ENCODE peak calls at places on chromosome 10, in seven cellular contexts. Q, R, Z, N, B, F and H are unnamed samples. For H3K27me3 and H3K4me1, the result is how much of the 10 kb centered on the place peaks cover.

GRCh38 chr10:8192301-8192700 is 137.8 kb downstream of the GATA3 start:
- DNase-seq in Q (no peak), R (no peak), Z (no peak), N (no peak), B (no peak), F (no peak), H (no peak)

GRCh38 chr10:12479437-12479844 is 130.1 kb downstream of the CAMK1D start:
- DNase-seq in Q (no peak), R (no peak), Z (no peak), N (no peak), B (no peak), F (no peak), H (no peak)

GRCh38 chr10:16943301-16944080 is 126.3 kb upstream of the RSU1 start:
- DNase-seq in Q (no peak), R (no peak), Z (peak), N (no peak), B (no peak), F (no peak), H (no peak)

GRCh38 chr10:5633166-5633565 is 33.2 kb downstream of the ASB13 start:
- DNase-seq in Q (no peak), R (no peak), Z (peak), N (no peak), B (no peak), F (no peak), H (peak)

GRCh38 chr10:29319205-29319781 is 30.4 kb downstream of the LYZL1 start:
- DNase-seq in Q (no peak), R (no peak), Z (no peak), N (no peak), B (no peak), F (no peak), H (peak)

GRCh38 chr10:125231116-125231812 is 70.9 kb upstream of the CTBP2 start:
- DNase-seq in Q (no peak), R (peak), Z (peak), N (peak), B (peak), F (peak), H (no peak)

GRCh38 chr10:13776861-13777301 is 190.1 kb downstream of the PRPF18 start:
- DNase-seq in Q (no peak), R (no peak), Z (peak), N (peak), B (peak), F (no peak), H (no peak)

GRCh38 chr10:97788552-97789442 is 17.0 kb upstream of the SFRP5 start:
- DNase-seq in Q (peak), R (peak), Z (peak), N (no peak), B (no peak), F (no peak), H (peak)

GRCh38 chr10:104589871-104590270 is 51.2 kb upstream of the SORCS3 start:
- DNase-seq in Q (no peak), R (peak), Z (peak), N (no peak), B (peak), F (no peak), H (no peak)

GRCh38 chr10:35643976-35644799 is 2.1 kb upstream of the FZD8 start:
- DNase-seq in Q (no peak), R (peak), Z (no peak), N (no peak), B (no peak), F (no peak), H (peak)

GRCh38 chr10:124995605-124996004 is 53.7 kb downstream of the ZRANB1 start:
- DNase-seq in Q (no peak), R (peak), Z (no peak), N (no peak), B (no peak), F (no peak), H (peak)

GRCh38 chr10:21315321-21316220 is 209.9 kb downstream of the SKIDA1 start:
- DNase-seq in Q (peak), R (peak), Z (peak), N (peak), B (peak), F (peak), H (peak)

GRCh38 chr10:43845121-43845520 is 196.4 kb upstream of the ZNF32 start:
- DNase-seq in Q (no peak), R (no peak), Z (no peak), N (peak), B (no peak), F (no peak), H (no peak)

GRCh38 chr10:93268021-93268420 is 194.3 kb downstream of the CYP26A1 start:
- DNase-seq in Q (no peak), R (no peak), Z (no peak), N (no peak), B (no peak), F (no peak), H (no peak)

GRCh38 chr10:81978238-81978637 is 103.2 kb downstream of the NRG3 start:
- DNase-seq in Q (no peak), R (no peak), Z (peak), N (no peak), B (peak), F (no peak), H (no peak)

GRCh38 chr10:104735469-104735868 is 94.4 kb downstream of the SORCS3 start:
- DNase-seq in Q (no peak), R (peak), Z (no peak), N (no peak), B (no peak), F (no peak), H (no peak)

GRCh38 chr10:30782543-30783461 is 153.2 kb upstream of the LYZL2 start:
- DNase-seq in Q (no peak), R (peak), Z (peak), N (no peak), B (no peak), F (peak), H (no peak)

GRCh38 chr10:97760461-97761257 is 11.1 kb downstream of the SFRP5 start:
- DNase-seq in Q (no peak), R (peak), Z (no peak), N (no peak), B (no peak), F (peak), H (no peak)

GRCh38 chr10:18786458-18786857 is 127.2 kb downstream of the ARL5B start:
- DNase-seq in Q (no peak), R (no peak), Z (no peak), N (no peak), B (no peak), F (no peak), H (no peak)

GRCh38 chr10:61845950-61846268 is 55.6 kb upstream of the ARID5B start:
- DNase-seq in Q (no peak), R (peak), Z (peak), N (no peak), B (no peak), F (no peak), H (no peak)

GRCh38 chr10:28367865-28368541 is 65.1 kb upstream of the MPP7 start:
- DNase-seq in Q (peak), R (no peak), Z (peak), N (no peak), B (no peak), F (no peak), H (peak)

GRCh38 chr10:92688927-92689662 is 660 bp upstream of the HHEX start:
- DNase-seq in Q (no peak), R (peak), Z (peak), N (no peak), B (no peak), F (peak), H (no peak)

GRCh38 chr10:76155961-76156360 is 724.5 kb downstream of the LRMDA start:
- DNase-seq in Q (no peak), R (no peak), Z (no peak), N (no peak), B (no peak), F (no peak), H (no peak)

GRCh38 chr10:33154590-33154989 is 179.9 kb downstream of the NRP1 start:
- DNase-seq in Q (no peak), R (no peak), Z (peak), N (no peak), B (no peak), F (no peak), H (no peak)

GRCh38 chr10:94200148-94200846 is 162.4 kb downstream of the NOC3L start:
- DNase-seq in Q (no peak), R (no peak), Z (no peak), N (no peak), B (no peak), F (no peak), H (no peak)

GRCh38 chr10:126014309-126014708 is 117.9 kb downstream of the FANK1 start:
- DNase-seq in Q (no peak), R (no peak), Z (peak), N (no peak), B (peak), F (no peak), H (no peak)

GRCh38 chr10:25026463-25026862 is 10.1 kb downstream of the THNSL1 start:
- DNase-seq in Q (no peak), R (no peak), Z (peak), N (no peak), B (no peak), F (no peak), H (no peak)

GRCh38 chr10:98364432-98365102 is 50.4 kb downstream of the PYROXD2 start:
- DNase-seq in Q (no peak), R (no peak), Z (no peak), N (no peak), B (no peak), F (no peak), H (no peak)

GRCh38 chr10:43965033-43965917 is 316.6 kb upstream of the ZNF32 start:
- DNase-seq in Q (no peak), R (peak), Z (peak), N (no peak), B (no peak), F (no peak), H (no peak)

GRCh38 chr10:70430489-70431445 is 10.7 kb downstream of the NODAL start:
- DNase-seq in Q (peak), R (no peak), Z (no peak), N (no peak), B (peak), F (peak), H (peak)

GRCh38 chr10:42930516-42931205 is 146.2 kb upstream of the RET start:
- DNase-seq in Q (no peak), R (no peak), Z (no peak), N (no peak), B (no peak), F (no peak), H (no peak)

GRCh38 chr10:78267598-78267997 is 233.9 kb downstream of the RPS24 start:
- DNase-seq in Q (no peak), R (no peak), Z (peak), N (no peak), B (no peak), F (no peak), H (no peak)

GRCh38 chr10:61750943-61751471 is 88.3 kb downstream of the CABCOCO1 start:
- DNase-seq in Q (peak), R (peak), Z (peak), N (no peak), B (peak), F (peak), H (peak)

GRCh38 chr10:29356931-29357330 is 68.1 kb downstream of the LYZL1 start:
- DNase-seq in Q (no peak), R (no peak), Z (peak), N (peak), B (no peak), F (no peak), H (no peak)

GRCh38 chr10:46028584-46029570 is 1.5 kb downstream of the NCOA4 start:
- DNase-seq in Q (no peak), R (no peak), Z (peak), N (peak), B (peak), F (no peak), H (no peak)

GRCh38 chr10:98748298-98748697 is 301.6 kb upstream of the HPS1 start:
- DNase-seq in Q (no peak), R (peak), Z (no peak), N (no peak), B (peak), F (no peak), H (no peak)

DNA sequence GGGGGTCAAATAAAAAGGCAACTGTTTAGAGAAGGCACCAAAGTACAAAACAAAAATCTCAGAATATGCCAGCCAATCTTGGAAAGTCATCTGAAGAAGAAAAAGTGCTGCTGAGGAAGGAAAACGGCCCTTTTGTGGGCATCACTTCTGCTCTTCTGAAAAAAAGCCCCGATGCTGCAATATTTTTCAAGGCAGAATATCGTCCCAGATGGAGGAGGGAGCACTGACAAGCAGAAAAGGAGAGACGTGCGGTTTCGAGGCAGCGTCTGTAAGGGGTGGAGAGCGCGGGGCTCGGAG is 959 bp upstream of the ATRNL1 start:
- DNase-seq in Q (no peak), R (no peak), Z (no peak), N (no peak), B (no peak), F (no peak), H (no peak)
- H3K4me3 ChIP-seq in Q (peak), R (peak), Z (peak), N (no peak), B (peak), F (peak), H (peak)

GRCh38 chr10:132945894-132946255 is 3.5 kb upstream of the CFAP46 start:
- DNase-seq in Q (no peak), R (no peak), Z (no peak), N (no peak), B (no peak), F (no peak), H (no peak)

GRCh38 chr10:132947843-132948242 is 5.5 kb upstream of the CFAP46 start:
- DNase-seq in Q (no peak), R (no peak), Z (no peak), N (no peak), B (no peak), F (no peak), H (no peak)

GRCh38 chr10:132945125-132945893 is 2.9 kb upstream of the CFAP46 start:
- DNase-seq in Q (no peak), R (no peak), Z (no peak), N (no peak), B (no peak), F (no peak), H (no peak)

GRCh38 chr10:132946806-132947530 is 4.6 kb upstream of the CFAP46 start:
- DNase-seq in Q (no peak), R (no peak), Z (no peak), N (no peak), B (no peak), F (no peak), H (no peak)

DNA sequence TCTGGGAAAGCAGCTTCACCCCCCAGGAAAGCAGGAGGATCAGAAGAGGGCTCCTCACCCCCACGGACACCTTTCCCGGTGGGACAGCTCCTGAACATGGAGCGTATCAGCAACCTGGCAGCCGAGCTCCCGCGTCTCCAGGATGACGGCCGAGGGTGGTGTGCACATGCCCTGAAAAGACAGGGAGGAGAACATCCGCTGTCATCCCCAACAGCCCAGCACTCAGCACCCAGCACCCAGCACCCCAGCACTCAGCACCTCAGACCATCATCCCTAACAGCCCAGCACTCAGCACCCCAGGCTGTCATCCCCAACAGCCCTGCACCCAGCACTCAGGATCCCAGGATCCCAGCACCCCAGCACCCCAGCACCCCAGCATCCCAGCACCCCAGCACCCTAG is 3.9 kb upstream of the CFAP46 start:
- DNase-seq in Q (no peak), R (no peak), Z (no peak), N (no peak), B (no peak), F (no peak), H (no peak)
- H3K27me3 ChIP-seq in Q (half or more), R (under half), Z (under half), N (under half), B (under half), F (under half), H (under half)

GRCh38 chr10:84358743-84359142 is 30.4 kb downstream of the CCSER2 start:
- DNase-seq in Q (no peak), R (no peak), Z (no peak), N (no peak), B (no peak), F (no peak), H (no peak)
- H3K4me1 ChIP-seq in Q (half or more), R (under half), Z (under half), N (under half), B (under half), F (under half), H (under half)

GRCh38 chr10:73552819-73553218 is 38.3 kb downstream of the USP54 start:
- DNase-seq in Q (no peak), R (no peak), Z (no peak), N (no peak), B (no peak), F (no peak), H (no peak)

GRCh38 chr10:73551515-73551914 is 39.6 kb downstream of the USP54 start:
- DNase-seq in Q (no peak), R (no peak), Z (no peak), N (no peak), B (no peak), F (no peak), H (no peak)

GRCh38 chr10:73553316-73553715 is 37.8 kb downstream of the USP54 start:
- DNase-seq in Q (peak), R (peak), Z (no peak), N (no peak), B (peak), F (peak), H (no peak)

GRCh38 chr10:73554729-73555128 is 36.4 kb downstream of the USP54 start:
- DNase-seq in Q (no peak), R (no peak), Z (no peak), N (no peak), B (no peak), F (no peak), H (no peak)

DNA sequence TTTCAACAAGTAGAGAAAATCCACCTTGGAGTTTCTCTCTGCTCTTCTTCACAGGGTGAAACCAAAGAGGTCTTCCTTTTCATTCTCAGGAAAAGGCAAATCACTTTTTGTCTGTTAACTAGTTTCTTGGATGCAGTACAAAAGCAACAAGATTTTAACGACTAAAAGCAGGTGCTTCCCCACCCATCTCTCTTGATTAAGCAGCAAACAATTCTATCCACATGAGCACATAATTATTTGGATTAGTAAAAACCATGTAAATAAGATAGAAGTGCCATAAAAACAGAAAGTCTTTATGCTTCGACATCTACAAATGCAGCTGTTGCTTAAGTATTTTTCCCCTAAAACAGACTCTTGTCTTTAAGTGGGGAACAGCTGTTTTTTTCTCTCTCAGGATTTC is 37.4 kb downstream of the USP54 start:
- DNase-seq in Q (no peak), R (no peak), Z (no peak), N (no peak), B (no peak), F (no peak), H (no peak)
- H3K4me3 ChIP-seq in Q (no peak), R (peak), Z (no peak), N (no peak), B (no peak), F (peak), H (no peak)

GRCh38 chr10:59333731-59334130 is 28.6 kb downstream of the FAM13C start:
- DNase-seq in Q (no peak), R (no peak), Z (no peak), N (no peak), B (no peak), F (no peak), H (no peak)

GRCh38 chr10:59332581-59332980 is 29.8 kb downstream of the FAM13C start:
- DNase-seq in Q (no peak), R (no peak), Z (no peak), N (no peak), B (no peak), F (no peak), H (no peak)

GRCh38 chr10:59336632-59337031 is 25.7 kb downstream of the FAM13C start:
- DNase-seq in Q (no peak), R (no peak), Z (peak), N (no peak), B (peak), F (no peak), H (no peak)

GRCh38 chr10:59337254-59337653 is 25.1 kb downstream of the FAM13C start:
- DNase-seq in Q (no peak), R (no peak), Z (peak), N (no peak), B (peak), F (no peak), H (no peak)

GRCh38 chr10:59335497-59335896 is 26.9 kb downstream of the FAM13C start:
- DNase-seq in Q (no peak), R (no peak), Z (no peak), N (peak), B (no peak), F (no peak), H (no peak)
- H3K27me3 ChIP-seq in Q (under half), R (under half), Z (under half), N (under half), B (under half), F (under half), H (under half)

DNA sequence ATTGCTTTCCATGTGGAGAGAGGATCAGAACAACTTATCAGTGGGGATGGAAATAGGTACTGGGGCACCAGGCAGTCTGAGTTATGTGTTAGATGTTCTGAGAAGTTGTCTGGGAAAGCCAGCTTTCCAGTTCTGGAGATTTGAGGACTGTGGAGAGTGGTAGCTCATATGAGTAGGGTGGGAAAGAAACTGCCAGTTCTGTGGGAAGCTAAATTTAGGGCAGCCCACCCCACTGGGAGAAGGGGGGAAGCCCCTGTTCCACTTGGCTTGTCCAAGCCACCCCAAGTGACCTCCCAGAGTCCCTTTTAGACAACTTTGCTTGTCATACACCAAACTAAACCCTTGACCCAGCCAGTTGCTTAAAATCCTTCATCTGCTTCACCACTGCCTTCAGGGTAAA is 189.5 kb downstream of the REEP3 start:
- DNase-seq in Q (no peak), R (no peak), Z (no peak), N (no peak), B (no peak), F (no peak), H (no peak)
- H3K4me1 ChIP-seq in Q (half or more), R (under half), Z (under half), N (under half), B (under half), F (half or more), H (under half)

GRCh38 chr10:73908853-73909611 is 1.9 kb upstream of the PLAU start:
- DNase-seq in Q (peak), R (peak), Z (peak), N (peak), B (peak), F (no peak), H (no peak)
- H3K4me3 ChIP-seq in Q (peak), R (no peak), Z (no peak), N (peak), B (no peak), F (peak), H (no peak)

DNA sequence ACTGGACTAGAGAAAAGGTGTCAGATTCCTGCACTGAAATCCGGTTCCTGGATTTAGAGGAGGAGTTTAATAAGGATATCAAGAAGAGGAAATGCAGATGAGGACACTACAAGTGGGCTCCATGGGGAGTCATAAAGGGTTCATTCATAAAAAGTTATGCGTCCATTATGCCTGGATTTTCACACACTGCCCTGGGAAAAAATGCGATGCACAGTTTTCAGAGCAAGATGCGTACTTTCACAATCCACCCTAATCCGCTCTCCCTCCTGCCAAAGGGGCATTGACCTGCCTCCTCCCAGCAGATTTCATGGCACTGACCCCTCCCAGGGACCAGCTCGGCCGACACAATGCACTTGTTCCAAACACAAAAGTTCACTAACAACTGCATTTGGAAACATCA is 42.2 kb upstream of the OPALIN start:
- DNase-seq in Q (no peak), R (peak), Z (no peak), N (no peak), B (no peak), F (no peak), H (no peak)
- H3K27me3 ChIP-seq in Q (under half), R (under half), Z (under half), N (under half), B (under half), F (under half), H (under half)